ENCODE peak calls at places on chromosome 6, in eight cellular contexts. B is astrocyte of the spinal cord, G is IMR-90, N is fibroblast of the aortic adventitia, L is heart left ventricle, H is dorsolateral prefrontal cortex, O is Peyer's patch, V is lower leg skin. K is an unnamed sample.

GRCh38 chr6:151359486-151359885 is 31.9 kb downstream of the ZBTB2 start:
- DNase-seq in H (no peak), O (no peak), N (no peak), G (no peak), B (no peak), V (no peak), L (no peak), K (no peak)

GRCh38 chr6:166736606-166737005 is 109.6 kb upstream of the RPS6KA2 start:
- DNase-seq in L (no peak), V (no peak), B (peak; percentile 65), H (no peak), N (peak; percentile 33), G (peak; percentile 59), O (no peak), K (peak; percentile 6)

GRCh38 chr6:158752613-158753012 is 66.6 kb downstream of the EZR start:
- DNase-seq in B (no peak), H (peak; percentile 93), N (peak; percentile 23), L (no peak), G (no peak), O (peak; percentile 56), V (no peak), K (peak; percentile 37)

GRCh38 chr6:37777272-37777736 is 42.2 kb upstream of the ZFAND3 start:
- DNase-seq in G (no peak), L (no peak), O (no peak), V (no peak), H (no peak), N (no peak), B (peak; percentile 20), K (no peak)

GRCh38 chr6:11264100-11264499 is 31.6 kb upstream of the NEDD9 start:
- DNase-seq in H (no peak), O (no peak), V (no peak), N (no peak), L (no peak), G (no peak), B (no peak), K (no peak)

GRCh38 chr6:128487055-128487454 is 33.3 kb downstream of the PTPRK start:
- DNase-seq in H (no peak), G (no peak), O (no peak), V (no peak), N (no peak), L (no peak), B (no peak), K (no peak)

GRCh38 chr6:14068133-14068532 is 49.4 kb upstream of the CD83 start:
- DNase-seq in H (no peak), B (peak; percentile 95), G (peak; percentile 89), V (no peak), L (no peak), O (no peak), N (peak; percentile 76), K (peak; percentile 63)

GRCh38 chr6:89313006-89313405 is 2.1 kb downstream of the GABRR2 start:
- DNase-seq in G (peak; percentile 92), B (peak; percentile 78), H (no peak), O (no peak), L (no peak), V (peak; percentile 64), N (peak; percentile 88), K (peak; percentile 83)

GRCh38 chr6:12296255-12296573 is 6.1 kb downstream of the EDN1 start:
- DNase-seq in B (peak; percentile 79), L (no peak), G (peak; percentile 83), O (no peak), H (no peak), V (peak; percentile 33), N (peak; percentile 94), K (peak; percentile 49)

GRCh38 chr6:81744136-81744535 is 8.3 kb downstream of the TENT5A start:
- DNase-seq in O (no peak), H (no peak), L (no peak), N (no peak), V (no peak), G (no peak), B (no peak), K (no peak)

GRCh38 chr6:408599-409102 is 17.1 kb downstream of the IRF4 start:
- DNase-seq in H (no peak), V (no peak), L (peak; percentile 73), B (peak; percentile 37), N (peak; percentile 74), O (no peak), G (peak; percentile 38), K (peak; percentile 51)

GRCh38 chr6:100237881-100238280 is 226.8 kb downstream of the SIM1 start:
- DNase-seq in V (no peak), L (no peak), O (no peak), H (no peak), B (no peak), N (no peak), G (no peak), K (no peak)

GRCh38 chr6:31948753-31949413 is 3.0 kb downstream of the CFB start:
- DNase-seq in G (peak; percentile 50), H (no peak), L (no peak), V (no peak), B (peak; percentile 17), O (peak; percentile 30), N (peak; percentile 36), K (peak; percentile 39)

GRCh38 chr6:107655245-107655644 is 165.3 kb downstream of the SOBP start:
- DNase-seq in V (no peak), H (no peak), L (no peak), O (no peak), G (no peak), N (no peak), B (no peak), K (no peak)

GRCh38 chr6:87210979-87211378 is 55.6 kb downstream of the ZNF292 start:
- DNase-seq in N (no peak), O (no peak), H (no peak), G (no peak), V (no peak), L (no peak), B (no peak), K (no peak)

GRCh38 chr6:24273471-24273870 is 84.4 kb downstream of the DCDC2 start:
- DNase-seq in N (no peak), B (no peak), G (peak; percentile 17), H (no peak), O (no peak), V (no peak), L (no peak), K (peak; percentile 44)

GRCh38 chr6:146183831-146184230 is 155.0 kb downstream of the GRM1 start:
- DNase-seq in H (no peak), O (no peak), B (no peak), L (no peak), N (no peak), V (no peak), G (no peak), K (no peak)

DNA sequence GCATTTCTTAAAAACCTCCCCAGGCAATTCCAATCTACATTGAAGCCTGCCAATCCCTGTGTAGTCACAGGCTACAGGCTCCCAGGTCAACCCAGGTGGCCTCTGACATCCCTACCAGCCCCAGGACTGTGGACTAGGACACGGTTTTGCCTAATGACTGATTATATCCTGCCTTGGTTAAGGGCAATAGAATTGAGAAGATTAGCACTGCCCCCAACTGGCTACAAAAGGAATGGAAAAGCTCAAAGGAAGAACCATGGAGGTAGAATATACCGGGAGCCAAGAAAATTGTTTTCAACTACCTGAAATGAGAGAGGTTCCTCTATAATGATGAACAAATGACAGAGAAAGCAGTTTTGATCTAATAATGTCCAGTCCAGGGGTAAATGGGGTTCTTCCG is 421.1 kb upstream of the AGPAT4 start:
- DNase-seq in B (peak; percentile 24), G (no peak), H (no peak), L (no peak), V (no peak), N (peak; percentile 33), O (no peak), K (peak; percentile 13)
- TF ChIP-seq CTCF in B (peak; percentile 61), G (no peak), H (peak; percentile 47), L (peak; percentile 38), V (no peak), N (peak; percentile 53), O (peak; percentile 35), K (peak; percentile 41)

GRCh38 chr6:40997256-40997957 is 41.6 kb downstream of the UNC5CL start:
- DNase-seq in N (peak; percentile 65), B (peak; percentile 88), L (no peak), V (no peak), H (no peak), G (peak; percentile 78), O (no peak), K (peak; percentile 56)
- H3K4me3 ChIP-seq in N (no peak overlapping the region), B (no peak overlapping the region), L (peak overlapping the region; percentile 35), V (no peak overlapping the region), H (no peak overlapping the region), G (no peak overlapping the region), O (no peak overlapping the region), K (no peak overlapping the region)

GRCh38 chr6:47277702-47278101 is 32.0 kb downstream of the TNFRSF21 start:
- DNase-seq in O (no peak), H (no peak), B (no peak), V (no peak), L (no peak), G (no peak), N (no peak), K (no peak)
- TF ChIP-seq CTCF in O (no peak), H (no peak), B (no peak), V (no peak), L (no peak), G (no peak), N (no peak), K (no peak)

GRCh38 chr6:133682506-133683290 is 206.2 kb upstream of the TCF21 start:
- DNase-seq in H (no peak), G (peak; percentile 37), O (no peak), B (peak; percentile 4), N (peak; percentile 51), V (no peak), L (no peak), K (peak; percentile 66)
- H3K4me3 ChIP-seq in H (no peak overlapping the region), G (no peak overlapping the region), O (no peak overlapping the region), B (no peak overlapping the region), N (no peak overlapping the region), V (no peak overlapping the region), L (no peak overlapping the region), K (no peak overlapping the region)

GRCh38 chr6:112881828-112882227 is 534.7 kb downstream of the RFPL4B start:
- DNase-seq in O (no peak), V (no peak), N (peak; percentile 45), G (peak; percentile 13), B (no peak), L (no peak), H (no peak), K (no peak)

GRCh38 chr6:112883095-112883494 is 536.0 kb downstream of the RFPL4B start:
- DNase-seq in B (peak; percentile 50), L (no peak), H (no peak), G (peak; percentile 52), N (peak; percentile 15), O (no peak), V (no peak), K (no peak)

GRCh38 chr6:112882381-112882780 is 535.3 kb downstream of the RFPL4B start:
- DNase-seq in N (peak; percentile 37), O (no peak), H (no peak), L (no peak), B (peak; percentile 57), G (no peak), V (no peak), K (no peak)

GRCh38 chr6:112879920-112880413 is 532.8 kb downstream of the RFPL4B start:
- DNase-seq in O (peak; percentile 69), G (no peak), N (no peak), V (no peak), B (no peak), H (peak; percentile 56), L (peak; percentile 25), K (no peak)

DNA sequence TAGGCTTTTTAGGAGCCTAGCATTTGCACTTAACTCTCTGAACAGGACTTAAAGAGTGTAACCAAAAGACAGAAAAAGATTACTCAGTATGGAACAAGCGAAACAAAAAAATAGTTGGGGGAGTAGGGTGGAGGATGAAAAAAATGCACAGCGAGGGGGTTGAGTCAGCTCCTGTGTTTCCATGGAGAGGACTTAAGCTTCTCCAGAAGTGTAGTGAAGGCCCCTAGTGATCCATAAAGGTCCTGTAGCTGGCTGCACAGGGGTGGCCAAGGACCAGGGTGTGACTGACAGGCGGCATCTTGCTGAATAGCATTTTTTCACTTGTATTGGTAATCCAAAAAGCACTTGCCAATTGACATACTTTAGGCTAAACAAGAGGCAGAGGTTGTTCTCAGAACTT is 533.9 kb downstream of the RFPL4B start:
- DNase-seq in V (no peak), N (peak; percentile 47), G (peak; percentile 80), O (no peak), L (no peak), B (peak; percentile 85), H (no peak), K (peak; percentile 30)
- TF ChIP-seq CTCF in V (no peak), N (no peak), G (no peak), O (no peak), L (no peak), B (no peak), H (no peak), K (no peak)

K was measured in fibroblast of villous mesenchyme.